ENCODE peak calls at places on chromosomes 1 and 21, in six cellular contexts. One of them, this sample, is unnamed.

GRCh38 chr1:56658254-56658653 is 13.1 kb downstream of the PRKAA2 start:
- DNase-seq in left ventricle myocardium inferior: no peak
- DNase-seq in lung: no peak
- DNase-seq in A549: no peak
- DNase-seq in cardiac muscle cell: no peak
- DNase-seq in heart right ventricle: no peak
- DNase-seq in this sample: no peak

GRCh38 chr1:206816390-206817287 is 44.3 kb upstream of the IL10 start:
- DNase-seq in cardiac muscle cell: no peak
- DNase-seq in heart right ventricle: no peak
- DNase-seq in lung: no peak
- DNase-seq in left ventricle myocardium inferior: no peak
- DNase-seq in A549: no peak
- DNase-seq in this sample: peak; percentile 13

GRCh38 chr1:46807046-46807972 is 8.5 kb downstream of the CYP4B1 start:
- DNase-seq in cardiac muscle cell: no peak
- DNase-seq in lung: no peak
- DNase-seq in heart right ventricle: no peak
- DNase-seq in left ventricle myocardium inferior: no peak
- DNase-seq in A549: no peak
- DNase-seq in this sample: no peak

GRCh38 chr1:69919922-69920273 is 285.5 kb downstream of the LRRC40 start:
- DNase-seq in A549: no peak
- DNase-seq in cardiac muscle cell: no peak
- DNase-seq in lung: no peak
- DNase-seq in left ventricle myocardium inferior: no peak
- DNase-seq in heart right ventricle: no peak
- DNase-seq in this sample: no peak

GRCh38 chr21:42424848-42425602 is 21.3 kb downstream of the UBASH3A start:
- DNase-seq in cardiac muscle cell: no peak
- DNase-seq in lung: no peak
- DNase-seq in heart right ventricle: no peak
- DNase-seq in left ventricle myocardium inferior: no peak
- DNase-seq in A549: no peak
- DNase-seq in this sample: peak; percentile 83

GRCh38 chr1:113253187-113253966 is 136.9 kb upstream of the MAGI3 start:
- DNase-seq in cardiac muscle cell: no peak
- DNase-seq in A549: no peak
- DNase-seq in heart right ventricle: peak; percentile 8
- DNase-seq in left ventricle myocardium inferior: no peak
- DNase-seq in lung: no peak
- DNase-seq in this sample: no peak

GRCh38 chr1:184418955-184419733 is 32.3 kb downstream of the C1orf21 start:
- DNase-seq in A549: no peak
- DNase-seq in cardiac muscle cell: no peak
- DNase-seq in lung: no peak
- DNase-seq in heart right ventricle: no peak
- DNase-seq in left ventricle myocardium inferior: no peak
- DNase-seq in this sample: no peak

GRCh38 chr1:39567302-39567701 is 9.3 kb downstream of the PABPC4 start:
- DNase-seq in left ventricle myocardium inferior: no peak
- DNase-seq in cardiac muscle cell: no peak
- DNase-seq in heart right ventricle: no peak
- DNase-seq in A549: no peak
- DNase-seq in lung: no peak
- DNase-seq in this sample: no peak

GRCh38 chr1:176576670-176577069 is 113.7 kb downstream of the PAPPA2 start:
- DNase-seq in heart right ventricle: no peak
- DNase-seq in left ventricle myocardium inferior: no peak
- DNase-seq in lung: no peak
- DNase-seq in cardiac muscle cell: no peak
- DNase-seq in A549: no peak
- DNase-seq in this sample: no peak

GRCh38 chr1:221457706-221458429 is 284.0 kb downstream of the DUSP10 start:
- DNase-seq in lung: no peak
- DNase-seq in cardiac muscle cell: no peak
- DNase-seq in left ventricle myocardium inferior: no peak
- DNase-seq in A549: no peak
- DNase-seq in heart right ventricle: no peak
- DNase-seq in this sample: no peak

GRCh38 chr1:95353185-95353584 is 119.2 kb downstream of the RWDD3 start:
- DNase-seq in left ventricle myocardium inferior: no peak
- DNase-seq in cardiac muscle cell: no peak
- DNase-seq in A549: no peak
- DNase-seq in heart right ventricle: no peak
- DNase-seq in lung: peak; percentile 17
- DNase-seq in this sample: no peak

GRCh38 chr1:154856049-154856448 is 14.0 kb downstream of the KCNN3 start:
- DNase-seq in lung: no peak
- DNase-seq in A549: no peak
- DNase-seq in heart right ventricle: no peak
- DNase-seq in left ventricle myocardium inferior: no peak
- DNase-seq in cardiac muscle cell: no peak
- DNase-seq in this sample: no peak

GRCh38 chr1:44405041-44405803 is at the start of gene RNF220:
- DNase-seq in heart right ventricle: peak; percentile 70
- DNase-seq in lung: peak; percentile 45
- DNase-seq in cardiac muscle cell: peak; percentile 84
- DNase-seq in A549: peak; percentile 27
- DNase-seq in left ventricle myocardium inferior: peak; percentile 53
- DNase-seq in this sample: no peak

GRCh38 chr1:4170548-4170947 is 270.5 kb upstream of the C1orf174 start:
- DNase-seq in heart right ventricle: no peak
- DNase-seq in A549: no peak
- DNase-seq in lung: no peak
- DNase-seq in cardiac muscle cell: no peak
- DNase-seq in left ventricle myocardium inferior: no peak
- DNase-seq in this sample: no peak

GRCh38 chr1:191892716-191893115 is 265.5 kb upstream of the RGS18 start:
- DNase-seq in heart right ventricle: no peak
- DNase-seq in lung: no peak
- DNase-seq in A549: no peak
- DNase-seq in left ventricle myocardium inferior: no peak
- DNase-seq in cardiac muscle cell: no peak
- DNase-seq in this sample: no peak

GRCh38 chr1:226987179-226987536 is 47.1 kb downstream of the COQ8A start:
- DNase-seq in A549: no peak
- DNase-seq in heart right ventricle: no peak
- DNase-seq in lung: no peak
- DNase-seq in cardiac muscle cell: no peak
- DNase-seq in left ventricle myocardium inferior: no peak
- DNase-seq in this sample: no peak
- H3K27ac ChIP-seq in A549: no peak overlapping the region
- H3K27ac ChIP-seq in heart right ventricle: peak overlapping the region; percentile 36
- H3K27ac ChIP-seq in lung: no peak overlapping the region
- H3K27ac ChIP-seq in cardiac muscle cell: peak overlapping the region; percentile 85
- H3K27ac ChIP-seq in left ventricle myocardium inferior: peak overlapping the region; percentile 96
- H3K27ac ChIP-seq in this sample: no peak overlapping the region

GRCh38 chr21:29315155-29315749 is 16.5 kb downstream of the BACH1 start:
- DNase-seq in A549: no peak
- DNase-seq in lung: no peak
- DNase-seq in heart right ventricle: no peak
- DNase-seq in left ventricle myocardium inferior: no peak
- DNase-seq in cardiac muscle cell: no peak
- DNase-seq in this sample: no peak
- H3K4me1 ChIP-seq in A549: peaks cover 29% of the 10 kb centered on the region
- H3K4me1 ChIP-seq in lung: peaks cover 11% of the 10 kb centered on the region
- H3K4me1 ChIP-seq in heart right ventricle: peaks cover 62% of the 10 kb centered on the region
- H3K4me1 ChIP-seq in left ventricle myocardium inferior: peaks cover 78% of the 10 kb centered on the region
- H3K4me1 ChIP-seq in cardiac muscle cell: no peaks in the 10 kb centered on the region
- H3K4me1 ChIP-seq in this sample: no peaks in the 10 kb centered on the region

DNA sequence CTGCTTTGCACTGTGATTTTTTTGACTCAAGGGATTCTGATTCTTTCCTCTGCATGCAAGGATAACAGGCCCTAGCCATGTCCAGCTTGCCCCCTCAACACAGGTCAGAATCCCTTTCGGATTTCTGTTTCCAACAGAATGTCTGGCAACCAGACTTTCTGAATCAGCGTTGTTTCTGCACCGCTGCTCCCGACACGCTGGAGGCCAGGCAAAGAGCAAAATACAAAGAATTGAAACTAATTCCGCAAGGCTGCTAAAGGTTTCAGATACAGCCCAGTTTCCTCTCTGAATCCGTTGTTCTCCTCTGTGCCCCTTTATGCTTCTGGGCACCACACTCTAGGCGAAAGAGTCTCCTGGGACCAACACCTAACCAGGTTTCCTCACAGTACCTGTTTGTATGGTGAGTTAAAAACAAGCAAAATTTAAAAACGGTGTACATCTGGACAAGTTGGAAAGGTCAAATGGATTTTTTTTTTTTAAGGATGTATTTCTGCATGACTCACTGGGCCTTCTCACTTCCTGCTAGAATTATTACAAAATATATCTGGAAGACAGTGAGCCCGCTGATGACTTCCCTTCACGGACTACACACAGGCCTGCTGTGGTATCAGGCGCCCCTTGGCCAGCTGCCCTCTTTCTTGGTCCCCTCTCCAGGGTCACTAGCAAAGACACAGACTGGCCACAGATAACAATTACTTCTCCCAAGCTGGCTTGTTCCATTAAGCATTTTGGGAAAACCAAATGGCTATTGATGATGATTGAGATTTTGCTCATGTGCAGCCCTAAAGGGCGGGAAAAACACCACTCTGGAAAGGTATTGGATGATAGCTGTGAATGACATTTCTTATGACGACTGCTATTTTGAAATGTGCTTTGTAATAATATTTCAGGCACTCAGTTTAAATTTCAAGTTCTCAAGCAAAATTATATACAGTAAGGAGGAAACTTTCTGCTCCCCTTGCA is 118.3 kb downstream of the TGFB2 start:
- DNase-seq in heart right ventricle: peak; percentile 56
- DNase-seq in lung: peak; percentile 33
- DNase-seq in A549: no peak
- DNase-seq in cardiac muscle cell: no peak
- DNase-seq in left ventricle myocardium inferior: peak; percentile 61
- DNase-seq in this sample: no peak
- H3K27ac ChIP-seq in heart right ventricle: peak overlapping the region; percentile 83
- H3K27ac ChIP-seq in lung: peak overlapping the region; percentile 30
- H3K27ac ChIP-seq in A549: peak overlapping the region; percentile 83
- H3K27ac ChIP-seq in cardiac muscle cell: peak overlapping the region; percentile 71
- H3K27ac ChIP-seq in left ventricle myocardium inferior: peak overlapping the region; percentile 89
- H3K27ac ChIP-seq in this sample: no peak overlapping the region

DNA sequence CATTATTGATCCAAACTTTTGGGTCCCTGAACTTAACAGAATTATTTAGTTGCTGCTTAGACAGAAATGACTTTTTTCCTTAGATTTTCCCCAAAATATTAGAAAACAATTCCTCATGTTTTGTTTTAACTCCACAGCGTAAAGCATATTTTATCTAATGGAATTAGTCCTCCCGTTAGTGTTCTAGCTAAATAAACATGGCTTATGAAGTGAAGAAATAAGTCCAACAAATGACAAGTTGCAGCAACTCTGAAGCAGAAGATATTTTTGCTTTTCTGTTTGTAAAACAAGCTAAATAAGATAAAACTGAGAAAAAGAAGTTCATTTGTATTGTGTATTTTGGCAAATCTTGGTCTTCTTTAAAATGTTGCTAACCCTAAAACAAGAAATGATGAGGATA is 12.3 kb downstream of the NFIA start:
- DNase-seq in lung: no peak
- DNase-seq in A549: no peak
- DNase-seq in cardiac muscle cell: no peak
- DNase-seq in heart right ventricle: no peak
- DNase-seq in left ventricle myocardium inferior: no peak
- DNase-seq in this sample: no peak
- H3K4me1 ChIP-seq in lung: peaks cover 1% of the 10 kb centered on the region
- H3K4me1 ChIP-seq in A549: peaks cover 35% of the 10 kb centered on the region
- H3K4me1 ChIP-seq in cardiac muscle cell: peaks cover 14% of the 10 kb centered on the region
- H3K4me1 ChIP-seq in heart right ventricle: peaks cover 89% of the 10 kb centered on the region
- H3K4me1 ChIP-seq in left ventricle myocardium inferior: peaks cover 98% of the 10 kb centered on the region
- H3K4me1 ChIP-seq in this sample: no peaks in the 10 kb centered on the region

DNA sequence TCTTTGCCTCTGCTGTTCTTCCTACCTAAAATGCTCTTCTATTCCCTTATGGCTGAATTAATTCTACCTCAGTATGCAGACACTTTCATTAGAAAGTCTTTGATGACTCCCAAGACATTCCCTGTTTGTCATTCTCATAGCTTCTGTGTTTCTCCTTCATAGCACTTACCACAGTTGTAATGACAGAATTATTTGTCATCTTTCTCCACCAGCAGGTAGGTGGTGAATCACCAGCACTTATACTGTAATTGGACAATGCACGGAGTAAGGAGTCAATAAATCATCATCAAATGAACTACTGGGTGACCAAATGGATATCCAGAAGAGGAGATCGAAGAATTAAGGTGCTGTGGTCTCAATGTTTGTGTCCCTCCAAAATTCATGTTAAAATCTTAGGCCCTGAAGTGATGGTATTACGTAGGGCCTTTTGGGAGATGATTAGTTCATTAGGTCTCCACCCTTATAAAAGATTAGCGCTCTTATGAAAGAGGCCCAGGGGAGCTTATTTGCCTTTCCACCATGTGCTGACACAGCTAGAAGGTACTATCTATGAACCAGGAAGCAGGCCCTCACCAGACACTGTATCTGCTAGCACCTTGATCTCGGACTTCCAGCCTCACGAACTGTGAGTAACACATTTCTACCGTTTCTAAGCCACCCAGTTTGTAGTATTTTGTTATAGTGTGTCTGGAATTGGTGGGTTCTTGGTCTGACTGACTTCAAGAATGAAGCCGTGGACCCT is 2.4 kb upstream of the CCT8 start:
- DNase-seq in lung: no peak
- DNase-seq in left ventricle myocardium inferior: no peak
- DNase-seq in heart right ventricle: no peak
- DNase-seq in A549: no peak
- DNase-seq in cardiac muscle cell: no peak
- DNase-seq in this sample: no peak
- H3K27ac ChIP-seq in lung: no peak overlapping the region
- H3K27ac ChIP-seq in left ventricle myocardium inferior: peak overlapping the region; percentile 84
- H3K27ac ChIP-seq in heart right ventricle: peak overlapping the region; percentile 85
- H3K27ac ChIP-seq in A549: peak overlapping the region; percentile 99
- H3K27ac ChIP-seq in cardiac muscle cell: no peak overlapping the region
- H3K27ac ChIP-seq in this sample: no peak overlapping the region

DNA sequence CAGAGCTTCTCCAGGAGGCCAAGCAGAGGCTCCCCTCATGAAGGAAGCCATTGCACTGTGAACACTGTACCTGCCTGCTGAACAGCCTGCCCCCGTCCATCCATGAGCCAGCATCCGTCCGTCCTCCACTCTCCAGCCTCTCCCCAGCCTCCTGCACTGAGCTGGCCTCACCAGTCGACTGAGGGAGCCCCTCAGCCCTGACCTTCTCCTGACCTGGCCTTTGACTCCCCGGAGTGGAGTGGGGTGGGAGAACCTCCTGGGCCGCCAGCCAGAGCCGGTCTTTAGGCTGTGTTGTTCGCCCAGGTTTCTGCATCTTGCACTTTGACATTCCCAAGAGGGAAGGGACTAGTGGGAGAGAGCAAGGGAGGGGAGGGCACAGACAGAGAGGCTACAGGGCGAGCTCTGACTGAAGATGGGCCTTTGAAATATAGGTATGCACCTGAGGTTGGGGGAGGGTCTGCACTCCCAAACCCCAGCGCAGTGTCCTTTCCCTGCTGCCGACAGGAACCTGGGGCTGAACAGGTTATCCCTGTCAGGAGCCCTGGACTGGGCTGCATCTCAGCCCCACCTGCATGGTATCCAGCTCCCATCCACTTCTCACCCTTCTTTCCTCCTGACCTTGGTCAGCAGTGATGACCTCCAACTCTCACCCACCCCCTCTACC is 19.1 kb downstream of the CSF1 start:
- DNase-seq in heart right ventricle: no peak
- DNase-seq in lung: no peak
- DNase-seq in cardiac muscle cell: no peak
- DNase-seq in left ventricle myocardium inferior: no peak
- DNase-seq in A549: no peak
- DNase-seq in this sample: no peak
- H3K4me1 ChIP-seq in heart right ventricle: peaks cover 51% of the 10 kb centered on the region
- H3K4me1 ChIP-seq in lung: peaks cover 34% of the 10 kb centered on the region
- H3K4me1 ChIP-seq in cardiac muscle cell: peaks cover 22% of the 10 kb centered on the region
- H3K4me1 ChIP-seq in left ventricle myocardium inferior: peaks cover 67% of the 10 kb centered on the region
- H3K4me1 ChIP-seq in A549: peaks cover 65% of the 10 kb centered on the region
- H3K4me1 ChIP-seq in this sample: no peaks in the 10 kb centered on the region